ENCODE peak calls at places on chromosomes 1 and 21, in six cellular contexts. X is GM23338, U is neural progenitor cell, A is HepG2, O is PC-9, G is H1. J is an unnamed sample.

GRCh38 chr1:10210841-10211804 is 753 bp downstream of the KIF1B start:
- DNase-seq in X (peak; percentile 77), U (peak; percentile 82), A (peak; percentile 77), O (peak; percentile 79), G (no peak), J (peak; percentile 58)

GRCh38 chr21:34702341-34702807 is 33.6 kb downstream of the CLIC6 start:
- DNase-seq in X (no peak), U (no peak), A (no peak), O (no peak), G (no peak), J (no peak)

GRCh38 chr1:1687846-1688245 is 4.7 kb downstream of the SLC35E2B start:
- DNase-seq in X (no peak), U (no peak), A (no peak), O (no peak), G (no peak), J (no peak)

GRCh38 chr1:212794561-212795014 is 2.9 kb downstream of the TATDN3 start:
- DNase-seq in X (no peak), U (no peak), A (peak; percentile 47), O (no peak), G (no peak), J (no peak)

GRCh38 chr1:224106568-224107281 is 7.2 kb upstream of the FBXO28 start:
- DNase-seq in X (peak; percentile 73), U (peak; percentile 64), A (peak; percentile 43), O (peak; percentile 61), G (no peak), J (peak; percentile 75)

GRCh38 chr1:224245188-224245587 is 62.1 kb downstream of the DEGS1 start:
- DNase-seq in X (no peak), U (no peak), A (peak; percentile 5), O (no peak), G (no peak), J (no peak)

GRCh38 chr1:11065796-11066195 is 6.0 kb upstream of the SRM start:
- DNase-seq in X (no peak), U (no peak), A (no peak), O (no peak), G (no peak), J (no peak)

GRCh38 chr1:66495490-66495889 is 38.5 kb upstream of the SGIP1 start:
- DNase-seq in X (no peak), U (no peak), A (no peak), O (no peak), G (no peak), J (peak; percentile 33)

GRCh38 chr21:33650929-33651505 is 8.7 kb downstream of the ITSN1 start:
- DNase-seq in X (peak; percentile 39), U (no peak), A (no peak), O (no peak), G (no peak), J (no peak)

GRCh38 chr21:34695434-34695833 is 26.6 kb downstream of the CLIC6 start:
- DNase-seq in X (no peak), U (no peak), A (no peak), O (no peak), G (no peak), J (no peak)

GRCh38 chr1:73998348-73998959 is 199.5 kb downstream of the LRRIQ3 start:
- DNase-seq in X (peak; percentile 67), U (peak; percentile 42), A (peak; percentile 17), O (no peak), G (no peak), J (peak; percentile 68)

GRCh38 chr1:11391891-11392290 is 87.1 kb upstream of the DISP3 start:
- DNase-seq in X (no peak), U (no peak), A (no peak), O (no peak), G (no peak), J (no peak)

GRCh38 chr1:225454733-225455132 is 26.9 kb upstream of the LBR start:
- DNase-seq in X (no peak), U (no peak), A (no peak), O (peak; percentile 74), G (no peak), J (no peak)

GRCh38 chr21:37665230-37666024 is 250.8 kb downstream of the KCNJ6 start:
- DNase-seq in X (no peak), U (no peak), A (no peak), O (no peak), G (no peak), J (no peak)

GRCh38 chr1:52348704-52349301 is 17.2 kb downstream of the CC2D1B start:
- DNase-seq in X (peak; percentile 82), U (peak; percentile 71), A (no peak), O (peak; percentile 23), G (peak; percentile 51), J (peak; percentile 46)

GRCh38 chr1:215526147-215526845 is 40.8 kb upstream of the KCTD3 start:
- DNase-seq in X (peak; percentile 72), U (peak; percentile 59), A (peak; percentile 45), O (no peak), G (no peak), J (peak; percentile 69)

GRCh38 chr1:151340870-151341754 is 5.9 kb downstream of the RFX5 start:
- DNase-seq in X (peak; percentile 98), U (peak; percentile 94), A (peak; percentile 85), O (peak; percentile 41), G (no peak), J (peak; percentile 88)

GRCh38 chr1:115337633-115338456 is at the start of gene NGF:
- DNase-seq in X (peak; percentile 86), U (peak; percentile 86), A (no peak), O (peak; percentile 52), G (peak; percentile 63), J (peak; percentile 74)

GRCh38 chr1:42936309-42937078 is 22.2 kb downstream of the SLC2A1 start:
- DNase-seq in X (no peak), U (no peak), A (no peak), O (peak; percentile 93), G (no peak), J (no peak)

GRCh38 chr1:207787776-207788175 is 35.9 kb downstream of the CD46 start:
- DNase-seq in X (no peak), U (no peak), A (no peak), O (no peak), G (no peak), J (no peak)

GRCh38 chr21:36747815-36748381 is 49.0 kb downstream of the SIM2 start:
- DNase-seq in X (peak; percentile 85), U (peak; percentile 93), A (peak; percentile 23), O (peak; percentile 41), G (no peak), J (peak; percentile 54)

GRCh38 chr1:181150842-181151241 is 62.3 kb downstream of the IER5 start:
- DNase-seq in X (no peak), U (no peak), A (no peak), O (no peak), G (no peak), J (no peak)

GRCh38 chr1:117171900-117172501 is 38.7 kb downstream of the VTCN1 start:
- DNase-seq in X (peak; percentile 27), U (peak; percentile 92), A (peak; percentile 67), O (no peak), G (no peak), J (no peak)

GRCh38 chr21:27425172-27425571 is 458.3 kb upstream of the ADAMTS5 start:
- DNase-seq in X (peak; percentile 58), U (no peak), A (no peak), O (no peak), G (no peak), J (peak; percentile 1)

DNA sequence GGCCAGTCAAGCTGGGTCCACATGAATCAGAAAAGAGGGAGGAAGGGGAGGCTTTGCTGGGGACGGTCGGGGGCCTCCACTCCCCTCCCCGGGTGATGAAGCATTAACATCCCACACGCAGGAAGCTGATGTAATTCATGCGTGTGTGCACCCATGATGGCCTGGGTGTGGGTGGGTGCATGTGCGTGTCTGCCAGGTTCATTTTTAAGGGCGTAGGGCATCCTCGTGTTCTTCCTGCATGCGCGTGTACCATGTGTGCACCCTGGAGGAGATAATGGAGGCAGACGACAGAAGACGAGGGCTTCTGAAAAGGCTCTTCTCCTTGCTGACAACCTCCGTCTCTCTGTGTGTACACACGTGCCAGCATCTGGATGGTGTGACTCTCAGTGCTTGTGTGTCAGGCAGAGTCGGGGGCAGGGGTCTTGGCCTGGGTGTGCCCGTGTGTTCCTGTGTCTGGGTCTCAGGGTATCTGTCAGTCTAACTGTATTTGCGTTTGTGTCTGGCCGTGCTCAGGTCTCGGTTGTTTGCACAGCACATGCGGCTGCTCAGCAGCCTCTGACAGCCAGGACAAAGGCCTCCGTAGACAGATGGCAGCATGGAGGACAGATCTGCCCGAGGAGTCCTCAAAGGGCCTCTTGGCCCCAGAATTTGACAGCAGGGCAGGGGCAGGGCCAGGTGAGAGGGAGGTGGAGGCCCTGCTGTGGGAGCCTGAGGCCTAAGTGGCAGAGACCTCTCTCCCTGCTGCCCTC is 2.4 kb downstream of the RAP1GAP start:
- DNase-seq in X (no peak), U (no peak), A (peak; percentile 52), O (no peak), G (no peak), J (no peak)
- TF ChIP-seq EZH2 in X (no peak), U (no peak), A (no peak), O (no peak), G (no peak), J (no peak)

DNA sequence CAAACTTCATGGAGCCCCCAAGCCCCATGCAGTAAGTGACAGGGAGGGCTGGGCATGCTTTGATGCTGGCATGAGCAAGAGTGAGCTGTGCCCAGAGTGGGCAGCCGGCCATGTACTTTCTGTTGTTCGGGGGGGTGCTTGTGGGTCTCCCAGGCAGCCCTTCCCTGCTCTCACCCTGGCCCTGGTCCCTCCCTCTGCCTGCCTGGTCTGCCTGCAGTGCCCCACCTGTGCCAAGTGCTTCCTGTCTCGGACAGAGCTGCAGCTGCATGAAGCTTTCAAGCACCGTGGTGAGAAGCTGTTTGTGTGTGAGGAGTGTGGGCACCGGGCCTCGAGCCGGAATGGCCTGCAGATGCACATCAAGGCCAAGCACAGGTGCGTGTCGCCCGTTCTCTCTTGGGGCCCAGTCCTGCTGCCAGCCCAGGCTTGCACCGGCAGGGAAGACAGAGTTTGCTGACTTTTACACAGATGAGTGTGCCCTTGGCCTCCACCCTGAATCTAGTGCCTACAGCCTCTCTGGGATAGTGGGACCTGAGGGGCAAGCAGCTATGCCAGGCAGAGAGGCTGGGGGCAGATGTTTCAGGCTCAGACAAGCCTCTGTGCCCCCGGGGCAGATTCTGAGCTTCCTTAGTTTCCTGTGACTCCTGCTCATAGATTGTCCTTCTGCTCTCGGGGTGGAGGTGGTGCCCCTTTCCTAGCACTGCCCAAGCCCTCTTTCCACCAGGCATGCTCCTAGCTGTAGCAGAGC is 7.6 kb downstream of the ZBTB48 start:
- DNase-seq in X (no peak), U (no peak), A (no peak), O (no peak), G (no peak), J (no peak)
- H3K27ac ChIP-seq in X (no peak overlapping the region), U (no peak overlapping the region), A (no peak overlapping the region), O (no peak overlapping the region), G (no peak overlapping the region), J (no peak overlapping the region)

GRCh38 chr1:54407957-54408700 is 1.9 kb upstream of the SSBP3 start:
- DNase-seq in X (peak; percentile 65), U (peak; percentile 60), A (no peak), O (peak; percentile 54), G (no peak), J (no peak)
- H3K4me3 ChIP-seq in X (peak overlapping the region; percentile 41), U (peak overlapping the region; percentile 97), A (peak overlapping the region; percentile 97), O (peak overlapping the region; percentile 61), G (peak overlapping the region; percentile 81), J (no peak overlapping the region)

DNA sequence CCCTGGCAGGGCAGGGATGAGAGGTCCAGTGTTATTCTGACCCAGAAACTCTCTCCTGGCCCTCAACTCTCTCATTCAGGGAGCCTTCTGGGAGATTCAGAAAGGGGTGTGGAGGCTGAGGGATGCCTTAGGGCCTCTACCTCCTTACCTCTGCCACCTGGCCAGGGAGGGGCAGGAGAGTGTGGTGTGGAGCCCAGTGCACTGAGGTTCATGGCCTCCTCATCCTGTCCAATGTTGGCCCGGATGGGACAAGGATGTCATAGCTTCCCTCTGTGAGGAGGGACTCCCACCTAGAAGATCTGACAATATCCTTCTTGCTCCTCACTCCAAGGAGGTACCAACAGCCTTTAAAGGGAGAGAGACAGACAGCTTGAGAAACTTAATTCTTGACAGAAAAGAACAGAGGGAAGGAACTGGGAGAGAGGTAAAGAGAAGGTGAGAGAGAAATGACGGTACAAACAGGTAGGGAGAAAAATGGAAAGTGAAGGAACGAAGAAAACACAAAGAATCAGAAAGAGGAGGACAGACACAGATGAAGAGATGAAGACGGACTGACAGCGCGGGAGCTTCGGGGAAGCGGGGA is 783 bp downstream of the BEND5 start:
- DNase-seq in X (no peak), U (no peak), A (no peak), O (no peak), G (no peak), J (no peak)
- TF ChIP-seq EZH2 in X (no peak), U (no peak), A (no peak), O (no peak), G (no peak), J (no peak)